ENCODE peak calls at places on chromosome 13, in four cellular contexts. R, Y, X and H are unnamed samples.
A peak's percentile ranks its signal among the peaks of the same experiment; 100 is the strongest.

GRCh38 chr13:71871180-71871754 is 4.3 kb upstream of the DACH1 start:
- DNase-seq in R (no peak), Y (no peak), X (no peak), H (no peak)

GRCh38 chr13:43273362-43273761 is 250.0 kb downstream of the DNAJC15 start:
- DNase-seq in R (no peak), Y (no peak), X (no peak), H (no peak)

GRCh38 chr13:41788552-41788951 is 172.4 kb downstream of the VWA8 start:
- DNase-seq in R (no peak), Y (no peak), X (no peak), H (no peak)

GRCh38 chr13:43303040-43303729 is 279.8 kb downstream of the DNAJC15 start:
- DNase-seq in R (peak; percentile 80), Y (peak; percentile 86), X (no peak), H (no peak)

GRCh38 chr13:73993661-73994060 is 140.5 kb downstream of the KLF12 start:
- DNase-seq in R (no peak), Y (no peak), X (no peak), H (no peak)

GRCh38 chr13:99830931-99831330 is 140.6 kb downstream of the ZIC5 start:
- DNase-seq in R (no peak), Y (no peak), X (no peak), H (no peak)

GRCh38 chr13:74290324-74290773 is 156.1 kb upstream of the KLF12 start:
- DNase-seq in R (peak; percentile 66), Y (no peak), X (no peak), H (no peak)

GRCh38 chr13:44346534-44346933 is 27.1 kb upstream of the SERP2 start:
- DNase-seq in R (no peak), Y (no peak), X (no peak), H (no peak)

GRCh38 chr13:102597029-102598015 is 536 bp downstream of the TPP2 start:
- DNase-seq in R (peak; percentile 12), Y (peak; percentile 83), X (no peak), H (no peak)

GRCh38 chr13:79534596-79534995 is 53.6 kb downstream of the NDFIP2 start:
- DNase-seq in R (no peak), Y (no peak), X (no peak), H (no peak)

GRCh38 chr13:22079961-22080360 is 409.1 kb downstream of the FGF9 start:
- DNase-seq in R (no peak), Y (no peak), X (no peak), H (no peak)

GRCh38 chr13:59680429-59681024 is 483.2 kb downstream of the DIAPH3 start:
- DNase-seq in R (no peak), Y (no peak), X (no peak), H (no peak)

GRCh38 chr13:98761126-98761978 is 8.9 kb upstream of the SLC15A1 start:
- DNase-seq in R (peak; percentile 43), Y (no peak), X (no peak), H (no peak)

GRCh38 chr13:27358420-27358819 is 66.0 kb upstream of the GTF3A start:
- DNase-seq in R (no peak), Y (no peak), X (no peak), H (no peak)

GRCh38 chr13:97004096-97004876 is 10.0 kb upstream of the OXGR1 start:
- DNase-seq in R (no peak), Y (no peak), X (no peak), H (no peak)

GRCh38 chr13:28528848-28529247 is 33.9 kb upstream of the FLT1 start:
- DNase-seq in R (no peak), Y (no peak), X (no peak), H (no peak)

GRCh38 chr13:32125221-32125621 is 93.6 kb downstream of the FRY start:
- DNase-seq in R (peak; percentile 25), Y (no peak), X (no peak), H (no peak)

GRCh38 chr13:98020271-98020670 is 66.8 kb downstream of the IPO5 start:
- DNase-seq in R (no peak), Y (no peak), X (no peak), H (no peak)

GRCh38 chr13:42424182-42424581 is 149.8 kb upstream of the TNFSF11 start:
- DNase-seq in R (no peak), Y (no peak), X (no peak), H (no peak)

GRCh38 chr13:30845297-30846214 is 60.5 kb upstream of the MEDAG start:
- DNase-seq in R (no peak), Y (no peak), X (no peak), H (no peak)

GRCh38 chr13:113588394-113589111 is 4.0 kb downstream of the TFDP1 start:
- DNase-seq in R (no peak), Y (no peak), X (no peak), H (no peak)

GRCh38 chr13:32255744-32256120 is 59.4 kb downstream of the ZAR1L start:
- DNase-seq in R (no peak), Y (no peak), X (no peak), H (no peak)

GRCh38 chr13:73722120-73722519 is 412.1 kb downstream of the KLF12 start:
- DNase-seq in R (no peak), Y (no peak), X (no peak), H (no peak)

GRCh38 chr13:74661851-74662250 is 527.6 kb upstream of the KLF12 start:
- DNase-seq in R (no peak), Y (no peak), X (no peak), H (no peak)

GRCh38 chr13:112532837-112533745 is 54.9 kb downstream of the TUBGCP3 start:
- DNase-seq in R (no peak), Y (no peak), X (no peak), H (no peak)

GRCh38 chr13:76016799-76017198 is 380.7 kb downstream of the LMO7 start:
- DNase-seq in R (peak; percentile 20), Y (no peak), X (no peak), H (no peak)

GRCh38 chr13:86174632-86175031 is 375.4 kb upstream of the SLITRK6 start:
- DNase-seq in R (no peak), Y (no peak), X (no peak), H (no peak)
- TF ChIP-seq CTCF in R (no peak), Y (peak; percentile 8), X (no peak), H (no peak)

DNA sequence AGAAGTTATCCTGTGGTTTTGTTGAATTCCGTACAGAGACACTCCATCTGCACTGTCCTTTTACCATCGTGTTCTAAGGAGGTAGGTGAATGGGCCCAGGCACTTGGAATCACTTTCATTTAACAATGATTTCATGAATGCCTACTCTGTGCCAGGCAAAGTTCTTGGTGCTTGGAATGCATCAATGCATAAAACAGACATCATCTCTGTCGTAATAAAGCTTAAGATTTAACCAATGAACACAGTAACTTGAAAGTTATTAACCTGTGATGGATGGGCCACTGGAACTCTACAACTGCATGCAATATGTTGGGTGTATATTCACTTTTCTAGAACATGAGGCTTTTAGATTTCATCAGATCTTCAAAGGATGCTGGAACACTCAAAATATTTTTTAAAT is 14.1 kb upstream of the STARD13 start:
- DNase-seq in R (no peak), Y (no peak), X (no peak), H (no peak)
- TF ChIP-seq CTCF in R (no peak), Y (no peak), X (no peak), H (no peak)

GRCh38 chr13:65613004-65613403 is 1617.1 kb downstream of the PCDH9 start:
- DNase-seq in R (no peak), Y (no peak), X (no peak), H (no peak)
- TF ChIP-seq CTCF in R (no peak), Y (no peak), X (no peak), H (peak; percentile 39)

DNA sequence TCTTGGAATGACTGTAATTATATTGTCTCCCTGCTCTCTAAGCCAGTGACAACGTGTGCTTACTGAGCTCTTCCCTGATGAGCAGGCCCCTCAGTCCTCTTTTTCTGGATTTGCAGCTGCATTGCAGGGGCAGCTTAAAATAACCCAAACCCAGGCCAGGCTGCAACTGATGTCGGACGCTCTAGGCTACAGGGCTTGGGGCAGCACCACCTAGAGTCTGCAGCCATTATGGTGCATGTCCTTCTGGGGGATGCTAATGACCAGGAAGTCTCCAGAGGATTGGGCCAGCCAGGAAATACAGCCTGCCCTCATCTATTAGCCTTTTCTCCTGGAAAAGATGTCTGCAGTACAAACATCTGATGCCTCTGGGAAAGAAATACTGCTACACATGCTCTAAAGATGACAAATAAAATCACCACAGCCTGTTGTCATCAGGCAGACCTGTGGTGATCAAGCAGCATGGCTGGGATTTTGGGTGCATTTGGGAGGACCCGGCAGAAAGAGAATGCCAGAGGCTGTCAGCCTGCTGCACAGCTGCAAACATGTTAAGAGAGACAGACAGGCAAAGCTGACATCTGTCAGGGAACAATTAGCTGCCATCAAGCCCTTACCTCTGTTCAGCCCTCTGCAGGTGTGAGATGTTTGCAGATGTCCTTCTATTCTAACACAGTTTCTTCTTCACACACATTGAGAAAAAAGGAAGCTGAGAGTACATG is 51.8 kb downstream of the CCDC70 start:
- DNase-seq in R (no peak), Y (no peak), X (no peak), H (no peak)
- TF ChIP-seq CTCF in R (no peak), Y (no peak), X (no peak), H (no peak)

GRCh38 chr13:70098669-70099068 is 9.0 kb upstream of the ATXN8OS start:
- DNase-seq in R (no peak), Y (no peak), X (no peak), H (no peak)
- TF ChIP-seq CTCF in R (peak; percentile 40), Y (no peak), X (no peak), H (peak; percentile 89)

GRCh38 chr13:20353973-20354372 is 121.9 kb upstream of the GJB6 start:
- DNase-seq in R (no peak), Y (no peak), X (no peak), H (no peak)
- TF ChIP-seq CTCF in R (no peak), Y (no peak), X (no peak), H (peak; percentile 27)

GRCh38 chr13:36090592-36090991 is 40.6 kb downstream of the DCLK1 start:
- DNase-seq in R (no peak), Y (no peak), X (no peak), H (no peak)
- TF ChIP-seq CTCF in R (no peak), Y (no peak), X (no peak), H (no peak)

GRCh38 chr13:107376393-107377085 is 808.6 kb upstream of the ARGLU1 start:
- DNase-seq in R (no peak), Y (no peak), X (no peak), H (no peak)

GRCh38 chr13:107374038-107374437 is 806.1 kb upstream of the ARGLU1 start:
- DNase-seq in R (no peak), Y (no peak), X (no peak), H (no peak)

GRCh38 chr13:107373551-107373950 is 805.6 kb upstream of the ARGLU1 start:
- DNase-seq in R (no peak), Y (no peak), X (no peak), H (no peak)

GRCh38 chr13:107379398-107380155 is 811.6 kb upstream of the ARGLU1 start:
- DNase-seq in R (no peak), Y (no peak), X (no peak), H (no peak)

DNA sequence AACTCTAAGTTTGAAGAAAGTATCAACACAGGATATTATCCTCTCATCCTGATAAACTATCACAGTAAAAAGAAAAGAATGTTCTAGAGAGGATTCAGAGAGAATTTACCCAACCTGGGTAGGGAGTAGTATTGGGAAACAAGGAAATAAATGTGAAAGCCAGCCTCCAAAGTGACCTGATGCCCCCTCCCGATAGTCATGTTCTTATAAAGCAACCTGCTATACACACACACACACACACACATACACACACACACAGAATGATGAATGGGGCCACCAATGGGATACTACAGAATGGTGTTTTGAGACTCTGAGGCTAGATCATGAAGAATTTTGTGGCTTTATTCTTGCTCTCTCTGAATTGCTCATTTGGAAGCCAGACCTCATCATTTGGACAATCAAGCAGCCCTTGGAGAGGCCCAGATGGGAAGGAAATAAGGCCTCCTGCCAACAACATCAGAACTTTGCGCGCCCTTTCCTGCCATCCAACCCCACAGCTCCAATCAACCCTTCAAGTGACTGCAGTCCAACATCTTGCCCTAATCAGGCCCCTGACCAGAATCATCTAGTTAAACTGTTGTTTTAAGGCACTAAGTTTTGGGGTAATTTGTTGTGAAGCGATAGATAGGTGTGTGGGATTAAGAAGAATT is 807.9 kb upstream of the ARGLU1 start:
- DNase-seq in R (no peak), Y (no peak), X (no peak), H (no peak)
- TF ChIP-seq CTCF in R (no peak), Y (no peak), X (no peak), H (no peak)